ENCODE peak calls at places on chromosomes 11 and 22, in seven cellular contexts. Y, L, P, G, U, A and H are unnamed samples.

GRCh38 chr11:19281041-19281440 is 40.3 kb upstream of the E2F8 start:
- DNase-seq in Y (no peak), L (no peak), P (no peak), G (peak; percentile 54), U (no peak), A (no peak), H (no peak)

GRCh38 chr11:43738600-43739409 is 58.3 kb downstream of the HSD17B12 start:
- DNase-seq in Y (no peak), L (no peak), P (no peak), G (no peak), U (no peak), A (no peak), H (no peak)

GRCh38 chr11:107697291-107697690 is 14.6 kb downstream of the SLN start:
- DNase-seq in Y (no peak), L (no peak), P (no peak), G (no peak), U (no peak), A (no peak), H (no peak)

GRCh38 chr11:22775248-22775647 is 54.4 kb downstream of the SVIP start:
- DNase-seq in Y (no peak), L (no peak), P (no peak), G (no peak), U (no peak), A (no peak), H (no peak)

GRCh38 chr11:858053-858992 is 15.7 kb downstream of the TSPAN4 start:
- DNase-seq in Y (no peak), L (no peak), P (no peak), G (no peak), U (no peak), A (no peak), H (no peak)

GRCh38 chr11:27553186-27553585 is 46.6 kb upstream of the LIN7C start:
- DNase-seq in Y (no peak), L (no peak), P (peak; percentile 37), G (no peak), U (no peak), A (no peak), H (no peak)

GRCh38 chr11:94613120-94613519 is 46.0 kb downstream of the PIWIL4 start:
- DNase-seq in Y (no peak), L (no peak), P (no peak), G (no peak), U (no peak), A (no peak), H (no peak)

GRCh38 chr11:35276396-35276795 is 137.4 kb downstream of the CD44 start:
- DNase-seq in Y (no peak), L (no peak), P (peak; percentile 46), G (no peak), U (no peak), A (no peak), H (no peak)

GRCh38 chr11:80722616-80723015 is 1281.8 kb upstream of the TENM4 start:
- DNase-seq in Y (no peak), L (no peak), P (no peak), G (no peak), U (no peak), A (no peak), H (no peak)

GRCh38 chr11:86431258-86431657 is 56.6 kb downstream of the CCDC81 start:
- DNase-seq in Y (no peak), L (no peak), P (no peak), G (no peak), U (no peak), A (no peak), H (no peak)

GRCh38 chr11:117875397-117876048 is 935 bp downstream of the FXYD6 start:
- DNase-seq in Y (no peak), L (no peak), P (peak; percentile 22), G (no peak), U (peak; percentile 4), A (no peak), H (no peak)

GRCh38 chr22:33917744-33918406 is 2.4 kb downstream of the LARGE1 start:
- DNase-seq in Y (no peak), L (peak; percentile 69), P (no peak), G (no peak), U (no peak), A (peak; percentile 10), H (no peak)

GRCh38 chr11:57434640-57435546 is 8.0 kb upstream of the SLC43A3 start:
- DNase-seq in Y (no peak), L (no peak), P (no peak), G (no peak), U (no peak), A (no peak), H (no peak)

GRCh38 chr11:86360775-86361395 is 13.8 kb upstream of the CCDC81 start:
- DNase-seq in Y (no peak), L (no peak), P (peak; percentile 41), G (no peak), U (no peak), A (no peak), H (no peak)

GRCh38 chr22:22345781-22346180 is 101.2 kb downstream of the VPREB1 start:
- DNase-seq in Y (no peak), L (no peak), P (no peak), G (no peak), U (no peak), A (no peak), H (no peak)

GRCh38 chr22:30266445-30267381 is at the start of gene OSM:
- DNase-seq in Y (peak; percentile 51), L (peak; percentile 68), P (no peak), G (peak; percentile 82), U (peak; percentile 42), A (no peak), H (no peak)

GRCh38 chr11:116707746-116708145 is 65.0 kb downstream of the BUD13 start:
- DNase-seq in Y (no peak), L (no peak), P (peak; percentile 36), G (no peak), U (no peak), A (no peak), H (no peak)

GRCh38 chr22:36027579-36027959 is 1.1 kb downstream of the RBFOX2 start:
- DNase-seq in Y (no peak), L (peak; percentile 53), P (peak; percentile 12), G (no peak), U (no peak), A (peak; percentile 16), H (no peak)

GRCh38 chr11:6568191-6568918 is 35.1 kb downstream of the RRP8 start:
- DNase-seq in Y (no peak), L (no peak), P (no peak), G (no peak), U (no peak), A (no peak), H (no peak)

GRCh38 chr11:26333906-26334305 is 2.0 kb downstream of the ANO3 start:
- DNase-seq in Y (no peak), L (no peak), P (no peak), G (no peak), U (no peak), A (no peak), H (no peak)

GRCh38 chr22:29509298-29509697 is 29.3 kb downstream of the NEFH start:
- DNase-seq in Y (no peak), L (no peak), P (no peak), G (no peak), U (no peak), A (no peak), H (no peak)

GRCh38 chr22:36439481-36440271 is 41.8 kb downstream of the TXN2 start:
- DNase-seq in Y (no peak), L (no peak), P (peak; percentile 57), G (no peak), U (no peak), A (no peak), H (no peak)

GRCh38 chr11:120352405-120352804 is 16.2 kb downstream of the ARHGEF12 start:
- DNase-seq in Y (no peak), L (no peak), P (no peak), G (no peak), U (no peak), A (no peak), H (no peak)

GRCh38 chr22:47042116-47042825 is 279.8 kb downstream of the TBC1D22A start:
- DNase-seq in Y (no peak), L (no peak), P (no peak), G (no peak), U (no peak), A (no peak), H (no peak)

GRCh38 chr11:30710216-30710615 is 124.1 kb upstream of the MPPED2 start:
- DNase-seq in Y (no peak), L (no peak), P (no peak), G (no peak), U (no peak), A (no peak), H (no peak)

GRCh38 chr22:48720662-48721393 is 1106.8 kb downstream of the BRD1 start:
- DNase-seq in Y (no peak), L (no peak), P (no peak), G (no peak), U (no peak), A (no peak), H (no peak)

GRCh38 chr11:9344046-9344680 is 29.8 kb upstream of the TMEM41B start:
- DNase-seq in Y (no peak), L (no peak), P (no peak), G (no peak), U (no peak), A (no peak), H (no peak)

GRCh38 chr11:32584921-32585320 is 1.3 kb downstream of the EIF3M start:
- DNase-seq in Y (no peak), L (no peak), P (no peak), G (no peak), U (no peak), A (no peak), H (no peak)

GRCh38 chr11:102495161-102496042 is 35.1 kb downstream of the MMP7 start:
- DNase-seq in Y (no peak), L (peak; percentile 86), P (peak; percentile 89), G (no peak), U (peak; percentile 35), A (peak; percentile 35), H (peak; percentile 42)

GRCh38 chr22:46455453-46455852 is 82.0 kb downstream of the CELSR1 start:
- DNase-seq in Y (no peak), L (no peak), P (no peak), G (no peak), U (no peak), A (no peak), H (no peak)

GRCh38 chr11:57460017-57460755 is at the start of gene RTN4RL2:
- DNase-seq in Y (no peak), L (peak; percentile 73), P (peak; percentile 81), G (no peak), U (no peak), A (peak; percentile 74), H (peak; percentile 31)